ENCODE peak calls at places on chromosomes 1 and 21, in four cellular contexts. K is endothelial cell, M is AG08396, E is right cardiac atrium. R is an unnamed sample.

GRCh38 chr1:58308206-58308605 is 238.3 kb downstream of the OMA1 start:
- DNase-seq in E (no peak), K (no peak), M (no peak), R (no peak)

GRCh38 chr1:6165441-6165985 is 14.6 kb downstream of the CHD5 start:
- DNase-seq in E (no peak), K (no peak), M (no peak), R (no peak)

GRCh38 chr1:107940178-107940577 is 24.8 kb downstream of the VAV3 start:
- DNase-seq in K (no peak), M (no peak), E (no peak), R (no peak)

GRCh38 chr1:183330335-183330734 is 87.8 kb downstream of the NMNAT2 start:
- DNase-seq in E (no peak), M (no peak), K (no peak), R (no peak)

GRCh38 chr1:236394016-236394481 is at the start of gene EDARADD:
- DNase-seq in M (no peak), E (no peak), K (no peak), R (peak; percentile 69)

GRCh38 chr1:19333587-19334354 is 21.6 kb downstream of the SLC66A1 start:
- DNase-seq in K (no peak), M (no peak), E (no peak), R (no peak)

GRCh38 chr1:29201595-29202051 is 19.9 kb upstream of the SRSF4 start:
- DNase-seq in M (no peak), E (no peak), K (no peak), R (no peak)

GRCh38 chr1:24898909-24899439 is 31.1 kb downstream of the RUNX3 start:
- DNase-seq in M (no peak), K (no peak), E (no peak), R (no peak)

GRCh38 chr1:110440877-110441276 is 10.1 kb upstream of the PROK1 start:
- DNase-seq in K (no peak), M (peak; percentile 33), E (no peak), R (peak; percentile 77)

GRCh38 chr1:116325922-116326321 is 47.1 kb upstream of the ATP1A1 start:
- DNase-seq in M (no peak), K (no peak), E (no peak), R (no peak)

GRCh38 chr1:150065184-150065871 is 2.2 kb upstream of the VPS45 start:
- DNase-seq in K (no peak), M (peak; percentile 33), E (no peak), R (peak; percentile 68)

GRCh38 chr1:180953791-180954721 is 41.4 kb downstream of the KIAA1614 start:
- DNase-seq in M (peak; percentile 88), K (no peak), E (peak; percentile 92), R (peak; percentile 69)

GRCh38 chr1:103416681-103417318 is 108.7 kb upstream of the RNPC3 start:
- DNase-seq in E (no peak), K (no peak), M (peak; percentile 4), R (no peak)

GRCh38 chr1:68221971-68222355 is 10.4 kb downstream of the WLS start:
- DNase-seq in K (no peak), M (peak; percentile 30), E (no peak), R (peak; percentile 70)

GRCh38 chr1:173453982-173454381 is 23.2 kb upstream of the PRDX6 start:
- DNase-seq in M (peak; percentile 45), K (no peak), E (no peak), R (peak; percentile 56)

GRCh38 chr1:37868466-37868865 is 9.1 kb upstream of the MTF1 start:
- DNase-seq in E (no peak), K (no peak), M (no peak), R (no peak)

GRCh38 chr1:232084584-232085223 is 458.1 kb downstream of the DISC1 start:
- DNase-seq in M (no peak), K (peak; percentile 10), E (no peak), R (peak; percentile 24)

GRCh38 chr1:83836543-83836942 is 162.4 kb downstream of the TTLL7 start:
- DNase-seq in E (no peak), M (no peak), K (no peak), R (no peak)

GRCh38 chr1:94792473-94792875 is 27.7 kb upstream of the SLC44A3 start:
- DNase-seq in E (no peak), M (no peak), K (no peak), R (peak; percentile 56)

GRCh38 chr1:4695241-4695640 is 40.8 kb downstream of the AJAP1 start:
- DNase-seq in K (no peak), M (no peak), E (no peak), R (no peak)

GRCh38 chr1:19037659-19038058 is 81.2 kb upstream of the IFFO2 start:
- DNase-seq in M (no peak), K (no peak), E (no peak), R (no peak)

GRCh38 chr1:55235722-55236121 is 20.6 kb upstream of the USP24 start:
- DNase-seq in E (no peak), M (peak; percentile 72), K (no peak), R (peak; percentile 83)

GRCh38 chr1:71414229-71414628 is 333.4 kb upstream of the ZRANB2 start:
- DNase-seq in E (no peak), M (no peak), K (no peak), R (no peak)

GRCh38 chr21:33848252-33848953 is 67.2 kb downstream of the ATP5PO start:
- DNase-seq in K (no peak), E (no peak), M (no peak), R (no peak)

GRCh38 chr1:186059311-186059710 is 315.7 kb downstream of the TPR start:
- DNase-seq in K (no peak), E (no peak), M (no peak), R (peak; percentile 65)

GRCh38 chr1:162530985-162531319 is 30.6 kb upstream of the UAP1 start:
- DNase-seq in K (no peak), E (no peak), M (no peak), R (no peak)

R was measured in adipocyte.